ENCODE peak calls at places on chromosomes 16 and 17, in six cellular contexts. Z is fibroblast of mammary gland, G is prostate gland, E is fibroblast of pulmonary artery, C is brain microvascular endothelial cell, U is transverse colon. J is an unnamed sample.

GRCh38 chr16:29662729-29663019 is 373 bp upstream of the SPN start:
- DNase-seq in C (no peak), G (no peak), E (no peak), Z (no peak), U (peak), J (no peak)

GRCh38 chr16:3761375-3762079 is 44.2 kb upstream of the TRAP1 start:
- DNase-seq in G (no peak), Z (no peak), E (no peak), C (no peak), U (no peak), J (no peak)

GRCh38 chr17:40348136-40348504 is 16.4 kb downstream of the GJD3 start:
- DNase-seq in G (no peak), U (no peak), C (no peak), Z (no peak), E (no peak), J (no peak)

GRCh38 chr17:77926967-77927366 is 31.5 kb upstream of the TNRC6C start:
- DNase-seq in Z (no peak), E (no peak), U (no peak), C (no peak), G (no peak), J (no peak)

GRCh38 chr16:89842471-89843408 is 14.5 kb downstream of the SPIRE2 start:
- DNase-seq in Z (peak), E (peak), C (peak), G (no peak), U (no peak), J (no peak)

GRCh38 chr16:75244844-75245758 is 6.3 kb downstream of the BCAR1 start:
- DNase-seq in E (peak), G (peak), U (peak), C (peak), Z (peak), J (peak)

GRCh38 chr16:3646348-3646920 is 8.1 kb upstream of the DNASE1 start:
- DNase-seq in Z (no peak), C (no peak), E (no peak), U (peak), G (peak), J (no peak)

GRCh38 chr16:13940397-13940933 is 20.5 kb downstream of the ERCC4 start:
- DNase-seq in C (no peak), Z (no peak), G (no peak), E (no peak), U (no peak), J (no peak)

GRCh38 chr17:289409-289808 is 63.2 kb downstream of the RPH3AL start:
- DNase-seq in U (no peak), E (no peak), C (no peak), Z (no peak), G (no peak), J (no peak)

GRCh38 chr17:19738073-19738449 is 10.0 kb downstream of the ALDH3A1 start:
- DNase-seq in G (no peak), E (no peak), C (no peak), Z (no peak), U (no peak), J (no peak)

GRCh38 chr16:73025111-73025505 is 22.8 kb downstream of the ZFHX3 start:
- DNase-seq in C (no peak), G (no peak), U (no peak), E (peak), Z (no peak), J (no peak)

GRCh38 chr17:17494499-17495447 is 1.4 kb downstream of the RASD1 start:
- DNase-seq in Z (peak), C (peak), G (peak), U (peak), E (peak), J (no peak)

GRCh38 chr17:42067371-42068180 is 17.2 kb upstream of the C17orf113 start:
- DNase-seq in E (peak), C (peak), Z (peak), G (peak), U (peak), J (no peak)

GRCh38 chr17:44830359-44831269 is 527 bp upstream of the GJC1 start:
- DNase-seq in Z (no peak), C (no peak), U (peak), E (peak), G (no peak), J (no peak)

GRCh38 chr16:79390481-79391051 is 210.0 kb downstream of the MAF start:
- DNase-seq in U (no peak), Z (no peak), E (no peak), C (no peak), G (no peak), J (no peak)

GRCh38 chr16:20729141-20729540 is 12.5 kb downstream of the THUMPD1 start:
- DNase-seq in E (no peak), U (no peak), Z (no peak), G (no peak), C (no peak), J (no peak)

GRCh38 chr16:69188716-69189115 is 1.8 kb downstream of the SNTB2 start:
- DNase-seq in Z (peak), G (no peak), U (no peak), E (peak), C (peak), J (no peak)

GRCh38 chr17:4881761-4882555 is 17.4 kb upstream of the C17orf107 start:
- DNase-seq in E (peak), C (peak), G (peak), Z (peak), U (peak), J (no peak)

GRCh38 chr16:25027781-25028180 is 12.6 kb upstream of the ARHGAP17 start:
- DNase-seq in U (no peak), C (no peak), E (no peak), Z (no peak), G (no peak), J (no peak)

GRCh38 chr17:7557825-7558543 is 566 bp upstream of the TNFSF13 start:
- DNase-seq in G (peak), C (no peak), Z (peak), U (peak), E (peak), J (peak)

GRCh38 chr16:31868701-31869167 is 4.9 kb upstream of the ZNF267 start:
- DNase-seq in U (peak), C (peak), Z (peak), G (peak), E (peak), J (no peak)

GRCh38 chr16:12626411-12626810 is 177.3 kb downstream of the CPPED1 start:
- DNase-seq in U (no peak), E (no peak), C (no peak), G (no peak), Z (no peak), J (no peak)

GRCh38 chr16:27724491-27724878 is 174.5 kb downstream of the KATNIP start:
- DNase-seq in Z (no peak), U (no peak), C (no peak), G (peak), E (no peak), J (no peak)

GRCh38 chr16:62939687-62940086 is 903.4 kb upstream of the CDH8 start:
- DNase-seq in E (no peak), G (no peak), Z (no peak), C (no peak), U (no peak), J (no peak)

GRCh38 chr17:6435968-6436367 is 1.0 kb upstream of the AIPL1 start:
- DNase-seq in U (peak), G (peak), C (peak), Z (peak), E (peak), J (peak)

GRCh38 chr16:31496670-31497069 is 11.5 kb downstream of the RUSF1 start:
- DNase-seq in U (no peak), Z (no peak), G (no peak), E (no peak), C (no peak), J (no peak)

GRCh38 chr17:48456584-48456983 is 26.6 kb upstream of the SKAP1 start:
- DNase-seq in E (no peak), G (no peak), Z (no peak), U (no peak), C (no peak), J (no peak)

GRCh38 chr17:77160877-77161530 is 20.2 kb downstream of the SEC14L1 start:
- DNase-seq in Z (no peak), C (no peak), U (no peak), G (no peak), E (no peak), J (no peak)

GRCh38 chr17:7294614-7295153 is at the start of gene YBX2:
- DNase-seq in E (no peak), U (peak), G (peak), Z (no peak), C (no peak), J (no peak)

GRCh38 chr16:70159355-70160348 is 13.9 kb upstream of the CLEC18C start:
- DNase-seq in U (no peak), G (peak), Z (peak), E (no peak), C (no peak), J (no peak)

GRCh38 chr17:58312021-58312630 is 16.5 kb downstream of the TSPOAP1 start:
- DNase-seq in U (no peak), C (no peak), E (no peak), G (no peak), Z (no peak), J (no peak)

GRCh38 chr16:89363621-89364393 is 126.6 kb downstream of the ANKRD11 start:
- DNase-seq in U (peak), E (peak), Z (peak), G (no peak), C (peak), J (no peak)

GRCh38 chr17:59423137-59423703 is 91.8 kb downstream of the YPEL2 start:
- DNase-seq in U (no peak), G (no peak), E (peak), C (peak), Z (peak), J (no peak)

GRCh38 chr17:56910509-56911235 is 3.2 kb downstream of the TRIM25 start:
- DNase-seq in E (no peak), C (no peak), Z (no peak), U (no peak), G (no peak), J (no peak)

GRCh38 chr17:27492470-27492869 is 36.2 kb downstream of the KSR1 start:
- DNase-seq in G (no peak), C (no peak), E (no peak), Z (no peak), U (no peak), J (no peak)

GRCh38 chr16:81315271-81316175 is 761 bp downstream of the GAN start:
- DNase-seq in C (peak), G (peak), U (peak), Z (peak), E (peak), J (no peak)
- TF ChIP-seq CTCF in C (peak), G (no peak), U (peak), Z (no peak), E (no peak), J (no peak)

DNA sequence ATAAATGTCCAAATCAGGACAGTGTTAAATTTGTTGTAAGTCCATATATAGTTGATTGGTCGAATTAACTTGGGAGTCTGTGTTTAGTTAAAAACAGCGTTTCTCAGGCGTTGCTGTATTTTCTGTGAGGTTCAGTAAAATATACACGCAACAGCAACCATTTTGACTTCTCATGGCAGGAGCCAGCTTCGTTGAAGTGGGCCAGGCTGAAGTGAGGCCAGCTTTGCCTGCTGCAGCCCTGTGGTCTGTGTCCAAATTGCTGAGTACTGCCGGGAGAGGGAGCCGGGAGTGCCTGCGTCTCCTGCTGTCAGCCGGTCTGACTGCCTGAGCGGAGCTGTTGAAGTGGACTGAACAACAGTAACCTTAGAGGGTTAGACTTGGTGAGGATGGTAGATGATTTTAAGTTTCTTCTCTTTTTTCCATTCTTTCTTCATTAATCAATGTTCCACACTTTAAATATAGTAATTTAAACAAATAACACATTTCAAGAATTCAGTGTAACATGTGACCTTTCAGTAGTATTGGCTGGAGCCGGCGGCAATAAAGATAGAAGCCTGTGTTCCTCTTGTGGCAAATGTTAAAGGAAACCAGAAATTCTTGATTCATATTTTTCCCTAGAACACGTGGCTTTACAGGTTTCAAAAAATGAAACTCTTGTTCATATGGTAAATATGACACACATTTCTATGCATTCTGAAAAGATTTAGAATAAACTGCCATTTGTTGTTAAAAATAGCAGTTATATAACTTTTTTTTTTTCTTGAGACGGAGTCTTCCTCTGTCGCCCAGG is 37.0 kb upstream of the ZNF750 start:
- DNase-seq in U (peak), Z (peak), G (peak), E (peak), C (peak), J (peak)
- TF ChIP-seq CTCF in U (peak), Z (peak), G (peak), E (peak), C (peak), J (peak)

DNA sequence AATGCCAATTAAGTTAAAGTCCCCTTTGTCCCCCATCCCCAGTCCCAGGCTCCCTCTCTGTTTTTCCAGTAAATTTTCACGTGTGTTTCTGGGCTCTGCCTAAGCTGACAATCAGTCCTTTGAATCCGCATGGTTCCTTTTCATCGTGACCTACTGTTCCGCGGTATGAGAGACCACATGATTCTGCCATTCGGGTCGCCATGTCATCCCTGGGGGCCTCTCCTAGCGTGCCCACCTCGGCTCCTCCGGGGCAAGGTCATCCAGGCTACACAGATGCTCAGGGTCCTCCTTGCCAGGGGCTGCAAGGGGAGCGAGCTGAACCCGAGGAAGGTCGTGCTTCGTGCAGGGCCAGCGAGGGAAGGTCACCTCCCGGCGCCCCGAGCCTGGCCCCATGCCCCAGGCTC is 157.6 kb downstream of the RAB11FIP4 start:
- DNase-seq in G (no peak), U (no peak), E (no peak), Z (peak), C (no peak), J (no peak)
- TF ChIP-seq CTCF in G (no peak), U (no peak), E (no peak), Z (no peak), C (no peak), J (no peak)

GRCh38 chr17:33142703-33143299 is 150.3 kb downstream of the ASIC2 start:
- DNase-seq in G (no peak), E (peak), C (no peak), Z (peak), U (no peak), J (no peak)

GRCh38 chr17:33145941-33146340 is 147.2 kb downstream of the ASIC2 start:
- DNase-seq in Z (no peak), U (no peak), C (no peak), G (no peak), E (no peak), J (no peak)

GRCh38 chr17:33137411-33137810 is 145.8 kb downstream of the SPACA3 start:
- DNase-seq in G (no peak), C (no peak), Z (no peak), E (no peak), U (no peak), J (no peak)

GRCh38 chr17:33144837-33145236 is 148.3 kb downstream of the ASIC2 start:
- DNase-seq in U (no peak), G (no peak), C (no peak), E (no peak), Z (no peak), J (no peak)

DNA sequence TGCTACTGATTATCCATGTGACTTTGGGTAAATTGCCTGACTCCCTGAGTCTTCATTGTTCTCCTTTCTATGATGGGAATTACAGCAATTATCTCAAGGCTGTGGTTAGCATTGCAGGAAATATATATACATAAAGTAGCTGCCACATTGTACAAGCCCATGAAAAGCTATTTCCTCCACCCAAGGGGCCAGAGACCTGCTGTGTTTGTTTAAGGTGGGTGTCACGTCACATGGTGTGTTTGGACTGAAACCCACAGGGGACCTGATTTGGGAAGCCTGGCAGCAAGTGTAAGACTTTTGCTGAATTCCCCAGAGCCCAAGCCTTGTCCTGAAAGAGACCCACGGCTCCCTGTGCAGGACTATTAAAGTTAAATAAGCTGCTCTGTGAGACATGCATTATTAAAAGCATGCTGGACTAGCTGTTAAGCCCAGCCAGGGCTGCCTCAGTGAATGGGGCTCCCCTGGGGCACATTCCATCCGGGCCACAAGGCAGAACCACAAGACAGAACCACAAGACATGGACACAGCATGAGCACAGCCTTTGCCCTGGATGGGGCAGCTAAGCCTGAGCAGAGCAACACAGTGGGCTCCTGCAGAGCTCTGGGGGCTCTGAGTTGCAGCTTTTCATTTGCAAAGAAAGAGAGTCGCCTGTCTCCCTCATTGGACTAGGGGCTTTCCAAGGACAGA is 148.9 kb downstream of the SPACA3 start:
- DNase-seq in E (no peak), Z (no peak), G (no peak), C (no peak), U (no peak), J (no peak)
- TF ChIP-seq CTCF in E (no peak), Z (no peak), G (no peak), C (no peak), U (no peak), J (no peak)

DNA sequence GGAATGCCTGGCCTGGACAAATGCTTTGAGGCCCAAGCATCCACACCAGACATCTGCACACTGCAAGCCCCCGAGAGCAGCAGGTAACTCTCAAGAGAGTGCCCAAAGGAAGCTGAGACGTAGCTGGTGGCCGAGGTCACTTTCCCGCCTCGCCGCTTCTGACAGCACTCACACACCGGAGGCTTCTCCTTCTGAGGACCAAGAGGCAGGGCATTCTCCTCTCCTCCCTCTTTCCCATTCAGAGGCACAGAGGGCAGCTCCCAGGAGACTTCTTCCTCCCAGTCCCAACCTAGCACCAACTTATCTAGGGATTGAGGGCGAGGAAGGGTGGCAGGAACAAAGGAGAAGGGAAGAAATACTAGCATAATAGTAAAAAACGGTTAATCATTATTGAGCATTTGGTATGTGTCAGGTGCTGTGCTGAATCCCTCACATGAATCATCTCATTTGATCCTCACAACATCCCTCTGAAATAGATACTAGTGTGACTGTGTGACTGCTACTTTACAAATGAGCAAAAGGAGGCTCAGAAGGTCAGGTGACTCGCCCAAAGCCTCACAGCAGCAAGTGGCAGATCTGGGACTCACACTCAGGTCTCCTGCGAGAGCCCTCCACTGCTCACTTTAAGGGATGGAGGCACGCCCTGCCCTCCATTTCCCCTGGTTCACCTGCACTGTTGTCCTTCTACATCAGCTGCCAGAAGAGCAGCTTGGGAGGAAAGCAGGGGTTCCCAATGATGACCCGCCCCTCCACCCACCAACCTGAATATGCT is 41.8 kb downstream of the MYO18A start:
- DNase-seq in C (no peak), U (no peak), E (no peak), Z (peak), G (no peak), J (no peak)
- TF ChIP-seq CTCF in C (no peak), U (no peak), E (no peak), Z (no peak), G (no peak), J (no peak)

DNA sequence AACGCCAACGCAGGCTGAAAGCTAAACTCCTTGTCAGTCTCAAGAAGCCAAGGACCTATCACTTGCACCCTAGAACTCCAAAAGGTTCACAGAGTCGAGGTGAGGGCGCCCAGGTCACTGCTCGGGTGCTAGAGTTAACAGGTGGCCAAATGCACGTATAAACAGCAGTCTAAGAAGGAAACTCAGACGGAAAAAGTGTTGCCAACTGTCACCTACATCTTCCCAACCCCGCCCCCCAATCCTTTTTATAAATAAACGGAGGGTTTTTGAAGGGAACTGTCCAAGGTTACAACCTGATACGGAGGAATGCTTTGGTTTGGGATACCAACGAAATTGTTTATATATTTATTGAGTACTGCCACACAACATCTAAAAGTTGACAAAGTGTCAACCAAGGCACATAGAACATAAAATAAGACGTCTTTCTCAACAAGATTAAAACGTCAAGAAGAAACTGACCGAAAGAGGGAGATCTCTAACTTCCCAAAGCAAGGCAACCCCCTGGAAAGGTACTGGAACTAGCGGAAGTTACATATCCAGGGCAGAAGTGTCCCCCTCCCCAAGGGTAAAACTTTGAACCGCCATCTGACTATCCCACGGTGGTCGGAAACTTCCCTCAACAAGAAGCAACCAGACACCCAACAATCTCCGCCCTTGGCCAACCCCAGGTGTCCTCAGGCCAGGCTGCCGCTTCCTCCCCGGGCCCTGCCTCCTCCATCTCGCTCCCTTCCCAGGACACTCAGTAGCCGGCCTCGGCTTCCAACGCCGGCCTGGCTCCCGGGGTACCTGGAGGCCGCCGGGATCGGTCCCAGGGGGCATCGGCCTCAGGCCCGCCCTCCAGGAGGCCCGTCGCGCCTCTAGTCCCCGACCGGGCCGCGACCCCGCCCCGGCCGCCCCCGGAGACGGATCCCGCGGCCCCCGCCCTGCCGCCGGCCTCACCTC is 982 bp downstream of the SPAG9 start:
- DNase-seq in E (peak), G (peak), C (peak), Z (peak), U (peak), J (no peak)
- TF ChIP-seq CTCF in E (peak), G (no peak), C (peak), Z (peak), U (peak), J (peak)